ENCODE peak calls at places on chromosomes 4 and X, in seven cellular contexts. G, M, P, H, Z, O and A are unnamed samples.

GRCh38 chrX:149497626-149498025 is 7.5 kb downstream of the IDS start:
- DNase-seq in M (no peak), G (no peak), H (no peak), O (no peak), Z (no peak), P (peak; percentile 54), A (no peak)

GRCh38 chrX:70445197-70445656 is 592 bp downstream of the DLG3 start:
- DNase-seq in Z (no peak), O (no peak), P (no peak), G (no peak), H (no peak), M (no peak), A (no peak)

GRCh38 chr4:47050986-47051725 is 19.8 kb downstream of the GABRB1 start:
- DNase-seq in M (no peak), Z (no peak), P (no peak), G (no peak), H (no peak), O (no peak), A (no peak)

GRCh38 chr4:5033266-5033945 is 14.1 kb upstream of the CYTL1 start:
- DNase-seq in Z (no peak), M (peak; percentile 96), H (peak; percentile 32), P (peak; percentile 61), G (no peak), O (no peak), A (no peak)

GRCh38 chr4:6221296-6221850 is 21.0 kb upstream of the JAKMIP1 start:
- DNase-seq in Z (no peak), H (no peak), O (peak; percentile 49), G (no peak), M (no peak), P (no peak), A (no peak)

GRCh38 chrX:101550362-101550761 is at the start of gene ARMCX1:
- DNase-seq in P (peak; percentile 85), Z (no peak), H (peak; percentile 65), G (peak; percentile 75), O (peak; percentile 93), M (peak; percentile 89), A (peak; percentile 85)

GRCh38 chr4:40621229-40621591 is 8.5 kb downstream of the RBM47 start:
- DNase-seq in O (no peak), G (no peak), P (no peak), H (no peak), M (no peak), Z (no peak), A (no peak)

GRCh38 chrX:13208281-13208935 is 111.4 kb downstream of the ATXN3L start:
- DNase-seq in G (no peak), Z (no peak), O (no peak), M (no peak), P (no peak), H (no peak), A (no peak)

GRCh38 chrX:19625612-19626011 is 110.3 kb upstream of the MAP3K15 start:
- DNase-seq in M (peak; percentile 49), Z (no peak), O (no peak), P (no peak), G (no peak), H (no peak), A (no peak)

GRCh38 chr4:64967286-64967685 is 558.0 kb upstream of the TECRL start:
- DNase-seq in G (no peak), H (no peak), Z (no peak), O (no peak), M (no peak), P (no peak), A (no peak)

GRCh38 chr4:106032851-106033286 is 137.6 kb downstream of the NPNT start:
- DNase-seq in Z (no peak), O (no peak), P (peak; percentile 43), H (no peak), M (no peak), G (no peak), A (no peak)

GRCh38 chrX:136138939-136139338 is 8.4 kb upstream of the FHL1 start:
- DNase-seq in Z (no peak), M (no peak), P (no peak), O (no peak), G (no peak), H (no peak), A (no peak)

GRCh38 chr4:108861339-108861738 is 98.5 kb upstream of the ETNPPL start:
- DNase-seq in M (peak; percentile 48), Z (peak; percentile 30), P (no peak), H (no peak), G (no peak), O (no peak), A (no peak)

GRCh38 chr4:1670279-1670678 is 13.8 kb downstream of the FAM53A start:
- DNase-seq in O (no peak), H (no peak), P (no peak), G (no peak), M (no peak), Z (no peak), A (no peak)

GRCh38 chr4:87005690-87006461 is 71.1 kb downstream of the AFF1 start:
- DNase-seq in H (peak; percentile 26), M (no peak), O (no peak), P (peak; percentile 15), G (no peak), Z (no peak), A (no peak)